ENCODE peak calls at places on chromosomes 7 and 10, in six cellular contexts. S is heart right ventricle; N is KG1; M is NCI-H460; E is aorta; Y is activated T-helper 1 cell treated with anti-CD3 and anti-CD28 coated beads, Interleukin-2, amount 50 U/mL, for 16 hours. K is an unnamed sample.

GRCh38 chr7:5549096-5549896 is 125.7 kb upstream of the TNRC18 start:
- DNase-seq in S (peak), N (no peak), M (peak), E (peak), Y (no peak), K (no peak)

GRCh38 chr7:132998763-132999162 is 83.1 kb downstream of the CHCHD3 start:
- DNase-seq in S (no peak), N (no peak), M (no peak), E (no peak), Y (no peak), K (no peak)

GRCh38 chr7:120742370-120742769 is 115.6 kb downstream of the TSPAN12 start:
- DNase-seq in S (no peak), N (no peak), M (no peak), E (no peak), Y (no peak), K (no peak)

GRCh38 chr10:70477661-70478162 is 855 bp upstream of the PALD1 start:
- DNase-seq in S (no peak), N (no peak), M (no peak), E (no peak), Y (peak), K (no peak)

GRCh38 chr10:21497177-21497807 is 28.2 kb downstream of the SKIDA1 start:
- DNase-seq in S (peak), N (no peak), M (peak), E (peak), Y (no peak), K (peak)

GRCh38 chr10:124416733-124417132 is 2.0 kb downstream of the OAT start:
- DNase-seq in S (no peak), N (no peak), M (no peak), E (no peak), Y (no peak), K (no peak)

GRCh38 chr7:124073325-124073676 is 40.4 kb upstream of the TMEM229A start:
- DNase-seq in S (no peak), N (no peak), M (no peak), E (no peak), Y (no peak), K (no peak)

GRCh38 chr10:36181421-36181820 is 539.3 kb upstream of the FZD8 start:
- DNase-seq in S (no peak), N (no peak), M (no peak), E (no peak), Y (no peak), K (no peak)

GRCh38 chr10:34320265-34320664 is 494.8 kb downstream of the PARD3 start:
- DNase-seq in S (no peak), N (no peak), M (no peak), E (no peak), Y (no peak), K (no peak)

GRCh38 chr7:141200191-141201108 is 126.6 kb downstream of the TMEM178B start:
- DNase-seq in S (no peak), N (no peak), M (no peak), E (no peak), Y (no peak), K (no peak)

GRCh38 chr7:404782-405488 is 114.7 kb downstream of the PDGFA start:
- DNase-seq in S (no peak), N (no peak), M (no peak), E (peak), Y (no peak), K (no peak)

GRCh38 chr10:51683031-51683830 is 16.2 kb downstream of the CSTF2T start:
- DNase-seq in S (no peak), N (no peak), M (no peak), E (no peak), Y (no peak), K (no peak)

GRCh38 chr10:79267449-79267848 is 79.8 kb upstream of the PPIF start:
- DNase-seq in S (no peak), N (no peak), M (no peak), E (no peak), Y (no peak), K (no peak)

GRCh38 chr7:151566897-151567320 is 47.2 kb upstream of the RHEB start:
- DNase-seq in S (no peak), N (no peak), M (no peak), E (no peak), Y (no peak), K (peak)

K was measured in tibial artery.